ENCODE peak calls at places on chromosome 2, in eight cellular contexts. Q is H9; S is nucleus accumbens; P is NCI-H1092 treated with DMSO at 0.1 percent for 48 hours; Z is SW480; D is GM04503; F is stimulated activated CD4-positive, alpha-beta T cell treated with anti-CD3 and anti-CD28 coated beads, Interleukin-2, amount 100 ng/mL, for 48 hours; W is WTC11. G is an unnamed sample.

GRCh38 chr2:161402297-161402696 is 13.8 kb upstream of the TBR1 start:
- DNase-seq in Q (no peak), S (no peak), P (no peak), Z (no peak), D (no peak), F (no peak), W (no peak), G (no peak)

GRCh38 chr2:55500025-55500424 is 19.5 kb upstream of the CFAP36 start:
- DNase-seq in Q (no peak), S (no peak), P (no peak), Z (no peak), D (no peak), F (no peak), W (no peak), G (no peak)

GRCh38 chr2:142112648-142113278 is 18.1 kb downstream of the LRP1B start:
- DNase-seq in Q (no peak), S (no peak), P (no peak), Z (no peak), D (no peak), F (no peak), W (no peak), G (no peak)

GRCh38 chr2:36560726-36561125 is 37.2 kb downstream of the FEZ2 start:
- DNase-seq in Q (no peak), S (no peak), P (no peak), Z (no peak), D (no peak), F (no peak), W (no peak), G (no peak)

GRCh38 chr2:47299555-47299954 is 103.4 kb upstream of the MSH2 start:
- DNase-seq in Q (no peak), S (no peak), P (no peak), Z (no peak), D (peak), F (no peak), W (no peak), G (no peak)

GRCh38 chr2:60551241-60552095 is 2.0 kb downstream of the BCL11A start:
- DNase-seq in Q (peak), S (no peak), P (peak), Z (peak), D (no peak), F (no peak), W (peak), G (no peak)

GRCh38 chr2:128682266-128682665 is 363.6 kb upstream of the HS6ST1 start:
- DNase-seq in Q (no peak), S (no peak), P (no peak), Z (no peak), D (no peak), F (no peak), W (no peak), G (no peak)

GRCh38 chr2:18988557-18989232 is 369.7 kb downstream of the OSR1 start:
- DNase-seq in Q (no peak), S (no peak), P (no peak), Z (no peak), D (no peak), F (no peak), W (no peak), G (no peak)

GRCh38 chr2:234050455-234051135 is at the start of gene SPP2:
- DNase-seq in Q (no peak), S (no peak), P (no peak), Z (no peak), D (no peak), F (no peak), W (no peak), G (no peak)

GRCh38 chr2:51780353-51780752 is 748.4 kb upstream of the NRXN1 start:
- DNase-seq in Q (no peak), S (no peak), P (no peak), Z (no peak), D (no peak), F (no peak), W (no peak), G (no peak)

GRCh38 chr2:205872716-205873115 is 190.4 kb downstream of the NRP2 start:
- DNase-seq in Q (no peak), S (no peak), P (no peak), Z (no peak), D (no peak), F (no peak), W (no peak), G (no peak)

GRCh38 chr2:120319135-120319534 is 26.8 kb upstream of the INHBB start:
- DNase-seq in Q (no peak), S (no peak), P (no peak), Z (peak), D (no peak), F (no peak), W (no peak), G (no peak)

GRCh38 chr2:220374282-220374681 is 746.9 kb downstream of the SLC4A3 start:
- DNase-seq in Q (no peak), S (no peak), P (no peak), Z (no peak), D (no peak), F (no peak), W (no peak), G (no peak)

GRCh38 chr2:187220100-187220499 is 228.0 kb downstream of the CALCRL start:
- DNase-seq in Q (no peak), S (no peak), P (no peak), Z (no peak), D (no peak), F (no peak), W (no peak), G (no peak)

GRCh38 chr2:161416633-161417427 is 733 bp downstream of the TBR1 start:
- DNase-seq in Q (peak), S (no peak), P (no peak), Z (no peak), D (no peak), F (no peak), W (peak), G (no peak)

GRCh38 chr2:53740170-53740569 is 27.4 kb upstream of the CHAC2 start:
- DNase-seq in Q (no peak), S (no peak), P (peak), Z (peak), D (no peak), F (no peak), W (no peak), G (no peak)

GRCh38 chr2:207202645-207203044 is 36.9 kb upstream of the KLF7 start:
- DNase-seq in Q (peak), S (no peak), P (no peak), Z (peak), D (no peak), F (no peak), W (peak), G (no peak)

GRCh38 chr2:178845565-178846457 is 38.6 kb upstream of the TTN start:
- DNase-seq in Q (no peak), S (no peak), P (no peak), Z (no peak), D (peak), F (no peak), W (no peak), G (no peak)

GRCh38 chr2:98806266-98806697 is 75.3 kb upstream of the MGAT4A start:
- DNase-seq in Q (no peak), S (no peak), P (peak), Z (no peak), D (no peak), F (no peak), W (no peak), G (no peak)

GRCh38 chr2:47437287-47437686 is 34.3 kb downstream of the MSH2 start:
- DNase-seq in Q (no peak), S (no peak), P (no peak), Z (peak), D (no peak), F (no peak), W (no peak), G (no peak)

GRCh38 chr2:20190862-20191713 is 33.8 kb downstream of the SDC1 start:
- DNase-seq in Q (peak), S (no peak), P (no peak), Z (peak), D (no peak), F (no peak), W (no peak), G (no peak)

GRCh38 chr2:29114841-29115609 is at the start of gene CLIP4:
- DNase-seq in Q (no peak), S (no peak), P (peak), Z (no peak), D (no peak), F (peak), W (peak), G (peak)

GRCh38 chr2:160145471-160145870 is 54.6 kb downstream of the ITGB6 start:
- DNase-seq in Q (no peak), S (no peak), P (no peak), Z (no peak), D (no peak), F (no peak), W (no peak), G (no peak)

GRCh38 chr2:195488567-195488966 is 168.5 kb upstream of the SLC39A10 start:
- DNase-seq in Q (no peak), S (no peak), P (no peak), Z (peak), D (no peak), F (no peak), W (no peak), G (no peak)

GRCh38 chr2:174078275-174078674 is 113.1 kb upstream of the SP3 start:
- DNase-seq in Q (no peak), S (no peak), P (no peak), Z (no peak), D (no peak), F (no peak), W (no peak), G (no peak)

G was measured in activated CD4-positive, CD25-positive, alpha-beta regulatory T cell.